ENCODE peak calls at places on chromosomes 11 and 22, in five cellular contexts. Z is HTR-8/SVneo, Q is RKO, N is ascending aorta, U is T1000. S is an unnamed sample.

GRCh38 chr11:56353991-56354390 is at the start of gene OR8J1:
- DNase-seq in N (no peak), Q (no peak), Z (no peak), U (no peak), S (no peak)

GRCh38 chr11:1586699-1587098 is 1.6 kb upstream of the KRTAP5-1 start:
- DNase-seq in Q (no peak), Z (no peak), U (no peak), N (no peak), S (no peak)

GRCh38 chr22:36406139-36406538 is 18.4 kb upstream of the MYH9 start:
- DNase-seq in Z (no peak), U (no peak), N (no peak), Q (no peak), S (no peak)

GRCh38 chr11:92216789-92217188 is 7.8 kb upstream of the FAT3 start:
- DNase-seq in N (no peak), U (no peak), Q (no peak), Z (no peak), S (no peak)

GRCh38 chr22:35995772-35996171 is 32.9 kb downstream of the RBFOX2 start:
- DNase-seq in Q (peak), U (peak), Z (peak), N (peak), S (peak)

GRCh38 chr11:43786016-43786415 is 94.6 kb upstream of the ALKBH3 start:
- DNase-seq in Z (no peak), Q (no peak), N (no peak), U (no peak), S (no peak)

GRCh38 chr11:2670541-2671100 is 29.2 kb downstream of the KCNQ1OT1 start:
- DNase-seq in U (no peak), Q (no peak), N (peak), Z (no peak), S (no peak)

GRCh38 chr11:78070606-78071005 is 6.9 kb downstream of the THRSP start:
- DNase-seq in U (no peak), N (no peak), Q (no peak), Z (no peak), S (no peak)

GRCh38 chr11:68099474-68100405 is 21.4 kb downstream of the CHKA start:
- DNase-seq in U (no peak), Q (no peak), Z (no peak), N (no peak), S (peak)

GRCh38 chr11:20043992-20044391 is 116.3 kb downstream of the DBX1 start:
- DNase-seq in Z (no peak), U (no peak), N (no peak), Q (no peak), S (no peak)

GRCh38 chr11:124339671-124340447 is 19.9 kb upstream of the OR8D2 start:
- DNase-seq in U (no peak), Z (no peak), N (no peak), Q (no peak), S (no peak)

GRCh38 chr11:70567680-70568503 is 169.6 kb downstream of the CTTN start:
- DNase-seq in U (no peak), N (no peak), Q (no peak), Z (no peak), S (no peak)

GRCh38 chr11:10021563-10021962 is 272.5 kb downstream of the SBF2 start:
- DNase-seq in U (no peak), Z (no peak), Q (no peak), N (no peak), S (no peak)

GRCh38 chr11:3126901-3127691 is 38.0 kb downstream of the OSBPL5 start:
- DNase-seq in Q (no peak), Z (no peak), N (peak), U (no peak), S (no peak)

GRCh38 chr11:58674609-58675008 is 52.1 kb downstream of the CNTF start:
- DNase-seq in N (no peak), Q (no peak), Z (no peak), U (no peak), S (no peak)

GRCh38 chr22:35559354-35560005 is 18.8 kb downstream of the RASD2 start:
- DNase-seq in N (no peak), U (no peak), Q (peak), Z (no peak), S (no peak)

GRCh38 chr11:9692696-9693095 is 28.8 kb downstream of the SWAP70 start:
- DNase-seq in Q (no peak), N (no peak), U (no peak), Z (no peak), S (no peak)

GRCh38 chr11:10898763-10899541 is 41.1 kb upstream of the ZBED5 start:
- DNase-seq in U (no peak), Z (no peak), Q (no peak), N (no peak), S (no peak)

GRCh38 chr11:47971501-47971900 is 8.9 kb upstream of the PTPRJ start:
- DNase-seq in Z (no peak), U (no peak), Q (no peak), N (no peak), S (no peak)

GRCh38 chr11:12862761-12863469 is 146.2 kb upstream of the RASSF10 start:
- DNase-seq in Z (peak), Q (no peak), N (no peak), U (no peak), S (peak)

GRCh38 chr11:75320046-75320618 is 31.3 kb downstream of the ARRB1 start:
- DNase-seq in Q (no peak), Z (no peak), U (no peak), N (no peak), S (no peak)

GRCh38 chr22:46996595-46997310 is 234.3 kb downstream of the TBC1D22A start:
- DNase-seq in N (no peak), Z (no peak), Q (no peak), U (no peak), S (no peak)

GRCh38 chr11:67405196-67405567 is 1.3 kb downstream of the TBC1D10C start:
- DNase-seq in N (no peak), U (no peak), Z (no peak), Q (no peak), S (no peak)

GRCh38 chr11:103794262-103794661 is 242.2 kb upstream of the DDI1 start:
- DNase-seq in Z (no peak), Q (no peak), U (no peak), N (no peak), S (no peak)

GRCh38 chr11:126355926-126356897 is 726 bp downstream of the ST3GAL4 start:
- DNase-seq in Z (no peak), N (peak), Q (peak), U (peak), S (no peak)

GRCh38 chr11:97995874-97996273 is 1024.9 kb upstream of the CNTN5 start:
- DNase-seq in U (no peak), Z (no peak), Q (no peak), N (no peak), S (no peak)

GRCh38 chr11:47060807-47061206 is 115.9 kb downstream of the ARFGAP2 start:
- DNase-seq in U (no peak), N (no peak), Q (no peak), Z (no peak), S (no peak)

GRCh38 chr11:284081-285020 is 4.6 kb upstream of the PGGHG start:
- DNase-seq in Q (no peak), N (peak), Z (no peak), U (no peak), S (no peak)

GRCh38 chr11:17927041-17927440 is 85.8 kb downstream of the SERGEF start:
- DNase-seq in Q (no peak), N (no peak), Z (no peak), U (no peak), S (no peak)

GRCh38 chr11:117823294-117823940 is 1.1 kb downstream of the FXYD2 start:
- DNase-seq in U (no peak), Q (peak), N (no peak), Z (no peak), S (no peak)

GRCh38 chr11:8906629-8907028 is 4.4 kb upstream of the AKIP1 start:
- DNase-seq in Z (peak), N (no peak), U (no peak), Q (peak), S (peak)

GRCh38 chr22:38246692-38247091 is 26.1 kb downstream of the TMEM184B start:
- DNase-seq in Q (no peak), U (no peak), Z (no peak), N (peak), S (no peak)

GRCh38 chr11:111378773-111379499 is at the start of gene POU2AF1:
- DNase-seq in N (no peak), Q (no peak), Z (no peak), U (no peak), S (peak)

GRCh38 chr22:19823638-19824196 is 31.0 kb downstream of the GNB1L start:
- DNase-seq in U (no peak), Q (no peak), Z (no peak), N (peak), S (no peak)

GRCh38 chr11:8809185-8809584 is 101.8 kb upstream of the AKIP1 start:
- DNase-seq in N (no peak), Z (no peak), U (no peak), Q (no peak), S (no peak)

GRCh38 chr11:14905104-14906033 is 13.3 kb upstream of the CYP2R1 start:
- DNase-seq in N (peak), Z (no peak), U (no peak), Q (no peak), S (no peak)

GRCh38 chr11:11528986-11529385 is 92.8 kb downstream of the GALNT18 start:
- DNase-seq in Q (no peak), Z (no peak), N (no peak), U (no peak), S (no peak)

S was measured in astrocyte of the cerebellum.